ENCODE peak calls at places on chromosome 17, in eight cellular contexts. Z is OCI-LY7, V is GM23248, B is neural progenitor cell, T is PC-3, M is HCT116, D is hepatocyte, C is GM23338. J is an unnamed sample.

GRCh38 chr17:45645330-45645729 is 138.8 kb upstream of the CRHR1 start:
- DNase-seq in Z (no peak), V (no peak), B (no peak), T (no peak), M (no peak), D (no peak), C (no peak), J (no peak)

GRCh38 chr17:12549499-12549901 is 116.2 kb upstream of the MYOCD start:
- DNase-seq in Z (no peak), V (no peak), B (no peak), T (no peak), M (no peak), D (no peak), C (no peak), J (no peak)

GRCh38 chr17:21613071-21613429 is 79.3 kb upstream of the KCNJ18 start:
- DNase-seq in Z (no peak), V (no peak), B (no peak), T (no peak), M (no peak), D (no peak), C (no peak), J (no peak)

GRCh38 chr17:1315891-1316403 is 36.5 kb downstream of the TRARG1 start:
- DNase-seq in Z (no peak), V (no peak), B (no peak), T (no peak), M (no peak), D (no peak), C (no peak), J (no peak)

GRCh38 chr17:32323784-32324590 is 18.0 kb downstream of the C17orf75 start:
- DNase-seq in Z (no peak), V (peak), B (peak), T (peak), M (no peak), D (no peak), C (no peak), J (peak)

GRCh38 chr17:78724544-78724943 is 57.5 kb downstream of the CYTH1 start:
- DNase-seq in Z (no peak), V (no peak), B (peak), T (no peak), M (no peak), D (no peak), C (peak), J (peak)

GRCh38 chr17:82180776-82181528 is 31.7 kb downstream of the CCDC57 start:
- DNase-seq in Z (no peak), V (no peak), B (no peak), T (no peak), M (no peak), D (no peak), C (no peak), J (no peak)

GRCh38 chr17:74373838-74374606 is 6.7 kb downstream of the GPR142 start:
- DNase-seq in Z (no peak), V (no peak), B (no peak), T (no peak), M (no peak), D (peak), C (no peak), J (no peak)

GRCh38 chr17:77889135-77889505 is 69.4 kb upstream of the TNRC6C start:
- DNase-seq in Z (no peak), V (no peak), B (no peak), T (no peak), M (no peak), D (no peak), C (no peak), J (no peak)

GRCh38 chr17:71482625-71483024 is 638.2 kb upstream of the SOX9 start:
- DNase-seq in Z (no peak), V (no peak), B (no peak), T (no peak), M (no peak), D (no peak), C (no peak), J (no peak)

DNA sequence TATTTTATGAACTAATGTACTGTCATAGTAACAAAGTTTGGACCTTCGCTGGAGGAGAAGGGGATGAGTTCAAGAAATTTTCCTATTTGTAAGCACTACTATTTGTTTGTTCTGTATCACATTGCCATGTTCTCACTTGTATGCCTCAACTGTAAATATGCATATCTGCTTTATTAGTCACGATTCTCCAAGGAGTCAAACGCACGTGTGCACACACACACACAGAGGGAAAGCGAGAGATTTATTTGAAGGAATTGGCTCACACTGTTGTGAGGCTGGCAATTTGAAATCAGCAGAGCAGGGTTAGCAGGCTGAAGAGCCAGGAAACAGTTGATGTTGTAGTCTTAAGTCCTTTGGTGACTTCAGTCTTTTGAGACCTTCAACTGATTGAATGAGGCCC is 24.9 kb upstream of the MYH2 start:
- DNase-seq in Z (no peak), V (no peak), B (no peak), T (no peak), M (no peak), D (no peak), C (no peak), J (no peak)
- TF ChIP-seq EZH2phosphoT487 in Z (no peak), V (no peak), B (no peak), T (no peak), M (no peak), D (no peak), C (no peak), J (no peak)

DNA sequence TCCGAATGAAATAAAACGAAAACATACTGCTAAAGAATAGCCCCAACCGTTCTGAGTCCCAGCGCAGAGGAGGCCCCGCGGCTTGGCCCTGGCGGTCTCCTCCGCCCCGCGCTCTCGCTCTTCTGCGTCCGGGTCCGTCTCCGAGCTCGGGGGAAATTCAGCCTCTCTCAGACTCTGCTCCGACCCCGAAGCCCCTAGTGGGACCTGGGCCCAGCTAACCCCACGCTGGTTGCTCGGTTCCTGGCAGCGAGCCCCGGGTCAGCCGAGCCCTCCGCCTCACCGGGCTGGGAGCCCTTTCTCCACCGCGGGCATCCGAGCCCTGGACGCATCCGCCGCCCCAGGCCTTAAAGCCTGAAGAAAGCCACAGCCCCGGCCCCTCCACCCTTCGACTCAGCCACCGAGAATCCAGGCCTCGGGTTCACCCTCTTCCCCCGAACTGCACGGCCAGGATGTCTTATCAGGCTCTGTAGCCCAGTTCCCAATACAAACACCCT is 1.2 kb downstream of the TBX2 start:
- DNase-seq in Z (no peak), V (peak), B (peak), T (no peak), M (no peak), D (no peak), C (no peak), J (no peak)
- H3K4me3 ChIP-seq in Z (no peak), V (peak), B (no peak), T (peak), M (no peak), D (peak), C (peak), J (peak)

GRCh38 chr17:61405686-61406542 is 6.3 kb downstream of the TBX2 start:
- DNase-seq in Z (no peak), V (no peak), B (no peak), T (no peak), M (no peak), D (no peak), C (peak), J (no peak)

GRCh38 chr17:61404702-61405046 is 5.0 kb downstream of the TBX2 start:
- DNase-seq in Z (no peak), V (no peak), B (no peak), T (no peak), M (no peak), D (no peak), C (peak), J (no peak)

GRCh38 chr17:61406543-61406845 is 6.9 kb downstream of the TBX2 start:
- DNase-seq in Z (no peak), V (no peak), B (no peak), T (no peak), M (no peak), D (no peak), C (no peak), J (no peak)

GRCh38 chr17:61403846-61404701 is 4.4 kb downstream of the TBX2 start:
- DNase-seq in Z (no peak), V (no peak), B (peak), T (no peak), M (no peak), D (no peak), C (peak), J (no peak)

DNA sequence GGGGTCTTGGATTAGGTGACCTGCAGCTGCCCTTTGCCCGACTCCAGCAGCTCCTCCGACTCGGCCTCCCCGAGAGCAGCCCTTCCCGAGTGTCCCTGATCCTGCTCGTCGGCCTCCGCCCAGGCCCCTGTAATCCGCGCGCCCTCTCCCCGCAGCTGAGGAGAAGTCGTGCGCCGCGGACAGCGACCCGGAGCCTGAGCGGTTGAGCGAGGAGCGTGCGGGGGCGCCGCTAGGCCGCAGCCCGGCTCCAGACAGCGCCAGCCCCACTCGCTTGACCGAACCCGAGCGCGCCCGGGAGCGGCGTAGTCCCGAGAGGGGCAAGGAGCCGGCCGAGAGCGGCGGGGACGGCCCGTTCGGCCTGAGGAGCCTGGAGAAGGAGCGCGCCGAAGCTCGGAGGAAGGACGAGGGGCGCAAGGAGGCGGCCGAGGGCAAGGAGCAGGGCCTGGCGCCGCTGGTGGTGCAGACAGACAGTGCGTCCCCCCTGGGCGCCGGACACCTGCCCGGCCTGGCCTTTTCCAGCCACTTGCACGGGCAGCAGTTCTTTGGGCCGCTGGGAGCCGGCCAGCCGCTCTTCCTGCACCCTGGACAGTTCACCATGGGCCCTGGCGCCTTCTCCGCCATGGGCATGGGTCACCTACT is 5.5 kb downstream of the TBX2 start:
- DNase-seq in Z (no peak), V (no peak), B (peak), T (no peak), M (no peak), D (no peak), C (peak), J (no peak)
- TF ChIP-seq EZH2phosphoT487 in Z (no peak), V (no peak), B (peak), T (no peak), M (no peak), D (peak), C (no peak), J (no peak)

GRCh38 chr17:16002708-16003265 is 3.2 kb downstream of the TTC19 start:
- DNase-seq in Z (no peak), V (no peak), B (no peak), T (peak), M (no peak), D (peak), C (no peak), J (no peak)

GRCh38 chr17:15999141-15999973 is at the start of the genes TTC19 and ZSWIM7:
- DNase-seq in Z (peak), V (peak), B (peak), T (peak), M (peak), D (peak), C (peak), J (peak)

GRCh38 chr17:16003841-16004240 is 4.2 kb downstream of the TTC19 start:
- DNase-seq in Z (no peak), V (no peak), B (no peak), T (no peak), M (no peak), D (no peak), C (no peak), J (no peak)

GRCh38 chr17:15999974-16000827 is 577 bp downstream of the TTC19 start:
- DNase-seq in Z (peak), V (peak), B (peak), T (peak), M (no peak), D (peak), C (peak), J (no peak)

GRCh38 chr17:16001498-16001897 is 1.9 kb downstream of the TTC19 start:
- DNase-seq in Z (peak), V (peak), B (no peak), T (peak), M (no peak), D (no peak), C (no peak), J (no peak)
- H3K4me3 ChIP-seq in Z (peak), V (peak), B (no peak), T (peak), M (no peak), D (peak), C (peak), J (peak)

GRCh38 chr17:40779181-40779909 is 3.0 kb downstream of the KRT27 start:
- DNase-seq in Z (no peak), V (peak), B (no peak), T (no peak), M (no peak), D (no peak), C (peak), J (no peak)
- TF ChIP-seq EZH2phosphoT487 in Z (no peak), V (no peak), B (no peak), T (no peak), M (no peak), D (no peak), C (no peak), J (no peak)

GRCh38 chr17:40093005-40093579 is 7.3 kb downstream of the NR1D1 start:
- DNase-seq in Z (no peak), V (no peak), B (no peak), T (no peak), M (no peak), D (no peak), C (no peak), J (no peak)

GRCh38 chr17:40093580-40094201 is 6.7 kb downstream of the NR1D1 start:
- DNase-seq in Z (no peak), V (peak), B (peak), T (no peak), M (no peak), D (no peak), C (no peak), J (no peak)

GRCh38 chr17:40090234-40091111 is 9.9 kb downstream of the NR1D1 start:
- DNase-seq in Z (no peak), V (no peak), B (no peak), T (no peak), M (no peak), D (no peak), C (no peak), J (no peak)

GRCh38 chr17:40092581-40092980 is 7.8 kb downstream of the NR1D1 start:
- DNase-seq in Z (no peak), V (peak), B (no peak), T (no peak), M (no peak), D (no peak), C (no peak), J (no peak)

DNA sequence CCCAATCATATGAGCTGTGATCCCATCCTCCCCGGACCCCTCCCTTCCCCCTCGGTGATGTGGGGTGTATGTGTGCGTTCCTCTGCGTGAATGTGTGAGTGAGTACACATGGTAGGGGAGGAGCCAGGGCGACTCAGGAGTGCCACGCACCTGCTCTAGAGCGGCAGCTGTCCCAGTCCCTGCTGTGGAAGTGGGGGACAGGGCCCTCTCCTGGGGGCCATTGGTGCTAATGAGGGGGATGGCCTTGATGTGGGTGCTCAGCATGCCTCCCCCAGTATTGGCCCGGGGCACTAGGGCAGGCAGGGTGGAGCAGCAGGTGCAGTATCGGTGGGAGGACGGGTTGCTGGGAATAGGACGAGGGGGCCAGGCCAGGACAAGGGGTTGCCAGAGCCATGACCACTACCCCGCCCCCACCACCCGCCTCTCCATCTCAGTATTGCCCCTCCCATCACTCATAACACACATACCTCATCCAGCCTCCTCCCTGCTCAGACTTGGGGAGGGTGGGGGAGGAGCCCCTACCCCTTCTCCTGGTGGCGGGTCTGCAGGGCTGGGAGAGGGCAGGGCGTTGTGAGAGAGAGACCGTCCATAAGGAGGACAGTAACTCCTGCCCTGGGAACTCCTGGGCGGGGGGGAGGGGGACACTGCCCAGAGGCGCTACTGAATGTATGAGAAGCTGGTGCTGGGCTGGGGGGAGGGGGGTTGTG is 8.5 kb downstream of the NR1D1 start:
- DNase-seq in Z (no peak), V (peak), B (no peak), T (no peak), M (no peak), D (peak), C (peak), J (no peak)
- H3K4me3 ChIP-seq in Z (no peak), V (no peak), B (no peak), T (no peak), M (no peak), D (no peak), C (peak), J (no peak)

GRCh38 chr17:47801906-47802305 is 19.7 kb downstream of the OSBPL7 start:
- DNase-seq in Z (no peak), V (no peak), B (no peak), T (no peak), M (no peak), D (no peak), C (no peak), J (no peak)
- TF ChIP-seq EZH2phosphoT487 in Z (no peak), V (no peak), B (no peak), T (no peak), M (no peak), D (no peak), C (no peak), J (no peak)

GRCh38 chr17:49356320-49356719 is 5.7 kb downstream of the ZNF652 start:
- DNase-seq in Z (no peak), V (no peak), B (no peak), T (no peak), M (no peak), D (no peak), C (no peak), J (no peak)

GRCh38 chr17:49360796-49361128 is 1.3 kb downstream of the ZNF652 start:
- DNase-seq in Z (no peak), V (no peak), B (peak), T (no peak), M (no peak), D (peak), C (no peak), J (no peak)

GRCh38 chr17:49357516-49357915 is 4.5 kb downstream of the ZNF652 start:
- DNase-seq in Z (no peak), V (no peak), B (no peak), T (no peak), M (no peak), D (no peak), C (no peak), J (no peak)

GRCh38 chr17:49359990-49360795 is 1.9 kb downstream of the ZNF652 start:
- DNase-seq in Z (peak), V (peak), B (peak), T (peak), M (no peak), D (no peak), C (no peak), J (peak)

DNA sequence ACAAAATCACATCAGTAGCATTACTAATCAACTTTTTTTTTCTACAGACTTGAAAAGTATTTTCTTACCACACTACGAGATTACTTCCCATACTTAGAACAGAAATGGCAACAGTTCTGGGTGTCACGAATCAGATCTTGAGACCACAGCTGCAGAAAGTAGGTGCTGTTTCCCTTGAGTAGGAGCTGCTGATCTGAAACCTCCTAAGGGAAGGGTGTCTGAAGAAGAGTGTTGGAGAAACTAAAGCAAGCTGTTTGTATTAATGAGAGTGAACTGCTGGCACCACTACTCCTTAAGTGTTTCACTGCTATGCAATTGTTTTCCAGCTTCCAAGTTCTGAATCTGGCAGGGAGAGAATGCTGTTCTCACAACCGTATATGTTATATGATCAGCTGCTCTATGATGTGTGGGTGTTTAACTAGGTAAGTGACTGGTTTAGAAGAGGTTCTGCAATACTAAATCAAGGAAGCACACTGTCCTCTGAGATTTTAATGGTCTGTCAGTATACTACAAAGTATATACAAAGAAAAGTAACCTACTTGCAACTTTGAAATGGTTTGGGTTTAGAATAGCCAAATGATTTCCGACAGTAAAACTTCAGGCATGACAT is 3.3 kb downstream of the ZNF652 start:
- DNase-seq in Z (peak), V (peak), B (no peak), T (no peak), M (no peak), D (no peak), C (no peak), J (peak)
- H3K4me3 ChIP-seq in Z (peak), V (peak), B (no peak), T (peak), M (no peak), D (no peak), C (no peak), J (peak)

GRCh38 chr17:6365187-6365943 is 69.6 kb downstream of the AIPL1 start:
- DNase-seq in Z (no peak), V (peak), B (no peak), T (peak), M (no peak), D (peak), C (no peak), J (no peak)
- TF ChIP-seq EZH2phosphoT487 in Z (no peak), V (no peak), B (no peak), T (no peak), M (no peak), D (no peak), C (no peak), J (no peak)

DNA sequence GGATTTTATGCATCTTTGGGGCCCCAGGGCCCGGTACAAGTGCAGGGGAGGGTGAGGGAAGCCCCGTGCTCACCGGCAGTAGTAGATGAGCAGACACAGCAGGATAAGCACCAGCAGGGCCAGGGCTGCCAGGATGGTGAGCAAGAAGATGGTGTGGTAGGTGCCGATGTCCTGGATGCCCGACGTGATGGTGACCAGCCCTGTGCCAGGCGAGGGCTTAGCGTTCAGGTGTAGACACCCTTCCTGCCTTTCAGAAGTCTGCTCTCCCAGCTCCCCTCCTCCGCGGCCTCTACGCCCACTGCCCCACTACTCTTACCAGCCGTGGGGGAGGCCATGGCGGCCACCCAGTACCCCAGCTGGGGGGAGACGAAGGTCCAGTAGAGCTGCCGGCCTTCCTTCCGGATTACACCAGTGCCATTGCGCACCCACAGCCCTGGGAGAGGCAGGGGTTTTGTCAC is 8.0 kb downstream of the FAM171A2 start:
- DNase-seq in Z (no peak), V (no peak), B (no peak), T (no peak), M (no peak), D (no peak), C (no peak), J (no peak)
- H3K4me3 ChIP-seq in Z (no peak), V (no peak), B (no peak), T (no peak), M (no peak), D (no peak), C (no peak), J (no peak)

J was measured in MM.1S.